ENCODE peak calls at places on chromosomes 3 and 15, in six cellular contexts. E, T, H, C, V and A are unnamed samples.
A peak's percentile ranks its signal among the peaks of the same experiment; 100 is the strongest.

GRCh38 chr15:35289029-35289617 is 204.0 kb upstream of the NANOGP8 start:
- DNase-seq in C (peak; percentile 48), E (peak; percentile 38), V (peak; percentile 63), H (no peak), T (peak; percentile 78), A (no peak)

GRCh38 chr15:88701561-88702095 is 62.8 kb downstream of the ISG20 start:
- DNase-seq in H (no peak), V (peak; percentile 10), C (no peak), E (no peak), T (no peak), A (peak; percentile 43)

GRCh38 chr3:29759021-29759359 is 478.1 kb downstream of the RBMS3 start:
- DNase-seq in V (no peak), H (no peak), E (no peak), T (no peak), C (no peak), A (no peak)

GRCh38 chr3:29322586-29322985 is 41.7 kb downstream of the RBMS3 start:
- DNase-seq in T (no peak), V (no peak), H (no peak), C (no peak), E (no peak), A (no peak)

GRCh38 chr3:175885196-175885766 is 1026.1 kb downstream of the NAALADL2 start:
- DNase-seq in H (no peak), V (no peak), C (no peak), T (no peak), E (no peak), A (no peak)

GRCh38 chr3:104190681-104191080 is 1176.0 kb upstream of the ALCAM start:
- DNase-seq in C (no peak), E (peak; percentile 4), T (no peak), H (no peak), V (peak; percentile 37), A (no peak)

GRCh38 chr3:195032106-195032759 is 238.7 kb downstream of the XXYLT1 start:
- DNase-seq in T (no peak), H (no peak), C (no peak), V (no peak), E (no peak), A (no peak)

GRCh38 chr15:58760385-58761009 is 10.6 kb upstream of the MINDY2 start:
- DNase-seq in C (no peak), H (no peak), V (no peak), E (no peak), T (no peak), A (no peak)

GRCh38 chr15:45715528-45715927 is 80.7 kb downstream of the SQOR start:
- DNase-seq in H (no peak), C (no peak), T (no peak), E (no peak), V (no peak), A (no peak)

GRCh38 chr3:78096488-78097255 is 1056.8 kb downstream of the ROBO2 start:
- DNase-seq in V (peak; percentile 8), T (no peak), H (no peak), C (no peak), E (no peak), A (no peak)

GRCh38 chr3:153078826-153079225 is 83.2 kb upstream of the RAP2B start:
- DNase-seq in V (no peak), T (no peak), C (no peak), H (no peak), E (no peak), A (no peak)